ENCODE peak calls at places on chromosomes 12 and 14, in eight cellular contexts. O is cardiac muscle cell, C is brain microvascular endothelial cell, G is IMR-90, N is ascending aorta, Y is gastrocnemius medialis, V is mesendoderm, E is ovary. W is an unnamed sample. For H3K36me3, the result is how much of the 10 kb centered on the place peaks cover.

GRCh38 chr12:32679091-32679909 is at the start of gene DNM1L:
- DNase-seq in O (peak), C (peak), G (peak), N (peak), Y (peak), V (peak), E (peak), W (peak)

GRCh38 chr12:114729731-114730130 is 45.8 kb upstream of the TBX3 start:
- DNase-seq in O (no peak), C (peak), G (peak), N (no peak), Y (no peak), V (no peak), E (no peak), W (no peak)

GRCh38 chr12:123097521-123098084 is 53.3 kb downstream of the PITPNM2 start:
- DNase-seq in O (peak), C (peak), G (no peak), N (no peak), Y (peak), V (no peak), E (peak), W (no peak)

GRCh38 chr14:102544034-102544744 is 34.6 kb upstream of the ANKRD9 start:
- DNase-seq in O (no peak), C (no peak), G (no peak), N (no peak), Y (no peak), V (peak), E (no peak), W (no peak)

GRCh38 chr14:101230851-101231550 is 327.5 kb upstream of the RTL1 start:
- DNase-seq in O (no peak), C (no peak), G (no peak), N (no peak), Y (no peak), V (no peak), E (no peak), W (no peak)

GRCh38 chr14:23153891-23154796 is 29.3 kb downstream of the SLC7A8 start:
- DNase-seq in O (peak), C (peak), G (no peak), N (peak), Y (peak), V (peak), E (peak), W (no peak)

GRCh38 chr14:54804720-54805060 is 97.9 kb downstream of the GCH1 start:
- DNase-seq in O (no peak), C (no peak), G (no peak), N (no peak), Y (no peak), V (no peak), E (no peak), W (peak)

GRCh38 chr12:52441320-52441911 is 7.2 kb upstream of the KRT75 start:
- DNase-seq in O (no peak), C (no peak), G (peak), N (no peak), Y (no peak), V (no peak), E (no peak), W (no peak)

GRCh38 chr12:51217133-51217967 is 512 bp downstream of the POU6F1 start:
- DNase-seq in O (peak), C (peak), G (no peak), N (no peak), Y (peak), V (peak), E (peak), W (no peak)

GRCh38 chr14:94864421-94865195 is 94.7 kb upstream of the GSC start:
- DNase-seq in O (no peak), C (no peak), G (no peak), N (no peak), Y (no peak), V (peak), E (no peak), W (no peak)

GRCh38 chr12:121466800-121467637 is 67.1 kb downstream of the RNF34 start:
- DNase-seq in O (peak), C (peak), G (peak), N (peak), Y (peak), V (peak), E (peak), W (no peak)

GRCh38 chr14:97177016-97177415 is 379.8 kb downstream of the VRK1 start:
- DNase-seq in O (peak), C (no peak), G (no peak), N (no peak), Y (no peak), V (peak), E (no peak), W (peak)

GRCh38 chr12:53193953-53194716 is 12.9 kb downstream of the ITGB7 start:
- DNase-seq in O (no peak), C (no peak), G (no peak), N (no peak), Y (no peak), V (no peak), E (no peak), W (no peak)

GRCh38 chr12:65827827-65828231 is 3.5 kb downstream of the HMGA2 start:
- DNase-seq in O (peak), C (no peak), G (no peak), N (no peak), Y (no peak), V (peak), E (no peak), W (no peak)

GRCh38 chr12:9773216-9773877 is 12.6 kb upstream of the CD69 start:
- DNase-seq in O (no peak), C (no peak), G (no peak), N (no peak), Y (no peak), V (no peak), E (no peak), W (no peak)

GRCh38 chr12:77324763-77325468 is 259.5 kb upstream of the E2F7 start:
- DNase-seq in O (peak), C (peak), G (peak), N (no peak), Y (no peak), V (peak), E (peak), W (no peak)

GRCh38 chr14:89179891-89180404 is 237.1 kb downstream of the FOXN3 start:
- DNase-seq in O (no peak), C (no peak), G (no peak), N (no peak), Y (peak), V (no peak), E (no peak), W (no peak)

GRCh38 chr14:70822706-70823185 is 13.4 kb upstream of the MAP3K9 start:
- DNase-seq in O (peak), C (no peak), G (peak), N (no peak), Y (no peak), V (peak), E (peak), W (no peak)

GRCh38 chr14:94354638-94355185 is 31.6 kb upstream of the SERPINA6 start:
- DNase-seq in O (no peak), C (no peak), G (no peak), N (no peak), Y (no peak), V (no peak), E (no peak), W (no peak)

GRCh38 chr14:103628221-103628683 is 759 bp upstream of the KLC1 start:
- DNase-seq in O (peak), C (peak), G (peak), N (peak), Y (peak), V (peak), E (peak), W (no peak)

GRCh38 chr14:51545396-51545795 is 106.3 kb upstream of the FRMD6 start:
- DNase-seq in O (no peak), C (no peak), G (no peak), N (no peak), Y (no peak), V (no peak), E (no peak), W (no peak)

GRCh38 chr14:51546603-51547258 is 105.0 kb upstream of the FRMD6 start:
- DNase-seq in O (peak), C (no peak), G (no peak), N (no peak), Y (no peak), V (no peak), E (no peak), W (no peak)

GRCh38 chr14:51546099-51546498 is 105.6 kb upstream of the FRMD6 start:
- DNase-seq in O (no peak), C (no peak), G (no peak), N (no peak), Y (no peak), V (no peak), E (no peak), W (no peak)

GRCh38 chr14:51544901-51545300 is 106.8 kb upstream of the FRMD6 start:
- DNase-seq in O (no peak), C (no peak), G (no peak), N (no peak), Y (no peak), V (no peak), E (no peak), W (no peak)

DNA sequence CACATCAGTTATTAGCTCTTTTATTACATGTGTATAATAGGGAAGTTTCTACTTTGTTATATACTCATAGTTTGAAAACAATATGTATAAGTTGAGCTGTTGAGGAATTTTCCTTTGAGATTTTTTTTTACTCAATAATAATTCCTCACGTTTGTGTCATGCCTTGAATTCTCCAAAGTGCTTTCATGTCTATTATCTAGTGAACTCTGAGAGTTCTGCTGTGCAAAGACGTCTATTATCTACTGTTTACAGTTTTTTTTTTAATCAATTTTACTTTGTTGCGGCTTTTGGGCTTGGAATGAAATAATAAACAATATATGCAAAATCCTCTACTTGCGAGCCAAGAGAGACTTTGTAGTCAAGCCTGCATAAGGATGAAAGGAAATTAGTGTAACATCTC is 107.3 kb upstream of the FRMD6 start:
- DNase-seq in O (no peak), C (no peak), G (peak), N (no peak), Y (no peak), V (no peak), E (no peak), W (no peak)
- H3K36me3 ChIP-seq in O (under half), C (under half), G (under half), N (under half), Y (under half), V (under half), E (under half), W (under half)

DNA sequence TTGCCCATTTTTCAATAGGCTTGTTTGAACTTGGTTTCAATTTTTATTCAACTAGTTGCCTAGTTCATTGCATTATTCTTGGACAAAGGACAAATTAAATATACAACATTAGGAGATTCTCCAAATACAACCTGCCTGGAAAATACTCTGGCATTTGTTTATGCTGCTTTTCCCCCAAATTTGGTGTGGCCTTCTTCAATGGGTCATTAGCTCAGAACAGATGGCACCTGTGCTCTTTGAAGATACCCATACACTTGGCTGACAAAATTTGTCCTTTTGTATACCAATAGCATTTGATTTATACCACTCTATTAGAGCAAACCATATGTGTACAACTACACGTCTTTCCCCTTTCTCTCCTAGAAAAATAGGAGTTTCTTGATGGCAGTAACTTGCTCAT is 35.7 kb downstream of the WBP11 start:
- DNase-seq in O (no peak), C (no peak), G (no peak), N (no peak), Y (no peak), V (no peak), E (no peak), W (no peak)
- H3K36me3 ChIP-seq in O (under half), C (under half), G (under half), N (under half), Y (under half), V (under half), E (under half), W (under half)

GRCh38 chr12:2998789-2999264 is 39.6 kb downstream of the TEAD4 start:
- DNase-seq in O (peak), C (peak), G (peak), N (peak), Y (peak), V (peak), E (peak), W (no peak)

GRCh38 chr12:2999265-2999841 is 40.2 kb downstream of the TEAD4 start:
- DNase-seq in O (peak), C (no peak), G (no peak), N (no peak), Y (peak), V (peak), E (no peak), W (no peak)

GRCh38 chr12:2997989-2998670 is 38.9 kb downstream of the TEAD4 start:
- DNase-seq in O (peak), C (no peak), G (no peak), N (no peak), Y (peak), V (no peak), E (no peak), W (no peak)

GRCh38 chr12:3002636-3003035 is 43.4 kb downstream of the TEAD4 start:
- DNase-seq in O (peak), C (no peak), G (no peak), N (no peak), Y (peak), V (no peak), E (no peak), W (peak)

GRCh38 chr12:3000548-3001275 is 41.5 kb downstream of the TEAD4 start:
- DNase-seq in O (no peak), C (no peak), G (no peak), N (no peak), Y (peak), V (peak), E (no peak), W (no peak)
- H3K36me3 ChIP-seq in O (under half), C (under half), G (under half), N (under half), Y (under half), V (under half), E (under half), W (under half)

GRCh38 chr12:6560501-6561205 is 4.8 kb upstream of the IFFO1 start:
- DNase-seq in O (no peak), C (no peak), G (no peak), N (no peak), Y (no peak), V (no peak), E (peak), W (no peak)

GRCh38 chr12:6559500-6559899 is 3.7 kb upstream of the IFFO1 start:
- DNase-seq in O (no peak), C (no peak), G (no peak), N (no peak), Y (no peak), V (no peak), E (no peak), W (no peak)

GRCh38 chr12:6567112-6567680 is 895 bp downstream of the NOP2 start:
- DNase-seq in O (no peak), C (no peak), G (no peak), N (no peak), Y (no peak), V (peak), E (no peak), W (no peak)

GRCh38 chr12:6563448-6564050 is 4.5 kb downstream of the NOP2 start:
- DNase-seq in O (peak), C (no peak), G (peak), N (no peak), Y (no peak), V (peak), E (peak), W (no peak)

DNA sequence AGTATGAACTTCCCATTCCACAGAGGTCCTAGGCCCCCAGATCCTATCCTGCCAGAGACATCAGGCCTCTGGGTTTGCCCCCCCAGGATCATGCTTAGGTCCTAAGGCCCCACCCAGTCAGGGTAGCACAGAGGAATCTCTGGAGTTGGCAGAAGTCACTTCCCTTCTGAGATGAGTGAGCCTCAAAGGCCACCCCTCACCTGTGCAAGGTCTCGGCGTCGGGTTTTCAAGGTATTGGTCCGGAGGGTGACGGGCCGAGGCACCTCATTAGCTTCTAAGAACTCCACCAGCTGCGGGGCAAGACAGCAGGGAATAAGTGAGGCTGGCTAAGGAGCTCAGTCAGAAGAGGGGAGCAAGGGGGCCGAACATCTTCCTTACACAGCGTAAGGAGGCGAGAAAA is 5.2 kb downstream of the NOP2 start:
- DNase-seq in O (no peak), C (no peak), G (no peak), N (no peak), Y (no peak), V (no peak), E (peak), W (no peak)
- H3K36me3 ChIP-seq in O (under half), C (half or more), G (under half), N (under half), Y (under half), V (under half), E (under half), W (half or more)

GRCh38 chr14:105007593-105008264 is 13.2 kb downstream of the CDCA4 start:
- DNase-seq in O (no peak), C (no peak), G (no peak), N (no peak), Y (no peak), V (no peak), E (no peak), W (no peak)
- H3K36me3 ChIP-seq in O (under half), C (under half), G (under half), N (under half), Y (under half), V (under half), E (under half), W (under half)

GRCh38 chr14:90880282-90880681 is 64.1 kb upstream of the TTC7B start:
- DNase-seq in O (no peak), C (no peak), G (no peak), N (no peak), Y (no peak), V (no peak), E (no peak), W (no peak)

GRCh38 chr14:90871605-90872233 is 55.5 kb upstream of the TTC7B start:
- DNase-seq in O (no peak), C (no peak), G (peak), N (no peak), Y (no peak), V (no peak), E (no peak), W (peak)

GRCh38 chr14:90870950-90871604 is 54.8 kb upstream of the TTC7B start:
- DNase-seq in O (no peak), C (no peak), G (peak), N (no peak), Y (no peak), V (no peak), E (no peak), W (peak)

DNA sequence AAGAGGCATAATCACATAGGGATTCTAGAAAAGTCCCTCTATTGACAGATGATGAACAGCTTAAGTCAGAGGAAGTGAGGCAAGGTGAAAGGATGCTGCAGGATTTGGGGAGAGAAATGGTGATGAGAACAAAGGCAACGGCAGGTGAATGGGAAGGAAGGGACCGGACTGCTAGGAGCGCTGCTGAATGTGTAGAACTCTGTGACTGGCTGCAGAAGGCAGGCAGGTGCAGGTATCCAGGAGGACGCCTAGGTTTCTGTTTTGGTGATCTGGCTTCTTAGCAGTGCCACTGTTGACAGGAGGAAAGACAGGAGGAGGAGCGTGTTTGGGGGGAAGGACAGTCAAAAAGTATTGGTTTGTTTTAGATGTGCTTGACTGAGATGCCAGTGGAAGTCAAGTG is 58.4 kb upstream of the TTC7B start:
- DNase-seq in O (no peak), C (no peak), G (no peak), N (no peak), Y (no peak), V (no peak), E (no peak), W (no peak)
- H3K36me3 ChIP-seq in O (under half), C (under half), G (under half), N (under half), Y (under half), V (under half), E (under half), W (under half)

GRCh38 chr12:57527184-57527583 is 4.6 kb downstream of the MBD6 start:
- DNase-seq in O (no peak), C (no peak), G (no peak), N (no peak), Y (no peak), V (no peak), E (no peak), W (no peak)
- H3K36me3 ChIP-seq in O (under half), C (half or more), G (half or more), N (half or more), Y (under half), V (under half), E (under half), W (under half)